ENCODE peak calls at places on chromosome X, in six cellular contexts. One of them, this sample, is unnamed.

GRCh38 chrX:9610774-9611392 is 146.0 kb downstream of the TBL1X start:
- DNase-seq in EL: peak
- DNase-seq in transverse colon: no peak
- DNase-seq in NCI-H1092 treated with DMSO at 0.1 percent for 48 hours: peak
- DNase-seq in AG09309: no peak
- DNase-seq in tibial artery: no peak
- DNase-seq in this sample: no peak

GRCh38 chrX:19829817-19830216 is 57.6 kb downstream of the SH3KBP1 start:
- DNase-seq in NCI-H1092 treated with DMSO at 0.1 percent for 48 hours: no peak
- DNase-seq in AG09309: no peak
- DNase-seq in tibial artery: no peak
- DNase-seq in EL: no peak
- DNase-seq in transverse colon: no peak
- DNase-seq in this sample: no peak

GRCh38 chrX:4315891-4316290 is 602.4 kb upstream of the PRKX start:
- DNase-seq in transverse colon: no peak
- DNase-seq in tibial artery: no peak
- DNase-seq in AG09309: no peak
- DNase-seq in NCI-H1092 treated with DMSO at 0.1 percent for 48 hours: no peak
- DNase-seq in EL: no peak
- DNase-seq in this sample: no peak

GRCh38 chrX:12802741-12803140 is 11.5 kb downstream of the PRPS2 start:
- DNase-seq in NCI-H1092 treated with DMSO at 0.1 percent for 48 hours: no peak
- DNase-seq in transverse colon: no peak
- DNase-seq in AG09309: no peak
- DNase-seq in EL: no peak
- DNase-seq in tibial artery: no peak
- DNase-seq in this sample: no peak

GRCh38 chrX:4708970-4709760 is 995.7 kb upstream of the PRKX start:
- DNase-seq in EL: no peak
- DNase-seq in NCI-H1092 treated with DMSO at 0.1 percent for 48 hours: no peak
- DNase-seq in transverse colon: no peak
- DNase-seq in tibial artery: no peak
- DNase-seq in AG09309: no peak
- DNase-seq in this sample: no peak

GRCh38 chrX:33183366-33183765 is 28.0 kb downstream of the DMD start:
- DNase-seq in transverse colon: no peak
- DNase-seq in EL: no peak
- DNase-seq in tibial artery: peak
- DNase-seq in AG09309: no peak
- DNase-seq in NCI-H1092 treated with DMSO at 0.1 percent for 48 hours: no peak
- DNase-seq in this sample: peak

GRCh38 chrX:13691845-13692334 is 3.0 kb downstream of the RAB9A start:
- DNase-seq in EL: peak
- DNase-seq in NCI-H1092 treated with DMSO at 0.1 percent for 48 hours: no peak
- DNase-seq in transverse colon: no peak
- DNase-seq in tibial artery: no peak
- DNase-seq in AG09309: no peak
- DNase-seq in this sample: no peak

GRCh38 chrX:124280294-124280902 is 52.1 kb upstream of the TEX13D start:
- DNase-seq in transverse colon: no peak
- DNase-seq in tibial artery: no peak
- DNase-seq in AG09309: no peak
- DNase-seq in EL: peak
- DNase-seq in NCI-H1092 treated with DMSO at 0.1 percent for 48 hours: no peak
- DNase-seq in this sample: no peak

GRCh38 chrX:150362599-150363481 is at the start of gene MAMLD1:
- DNase-seq in EL: peak
- DNase-seq in transverse colon: peak
- DNase-seq in NCI-H1092 treated with DMSO at 0.1 percent for 48 hours: peak
- DNase-seq in AG09309: peak
- DNase-seq in tibial artery: peak
- DNase-seq in this sample: peak

GRCh38 chrX:22760513-22761057 is 239.2 kb upstream of the DDX53 start:
- DNase-seq in AG09309: no peak
- DNase-seq in tibial artery: no peak
- DNase-seq in EL: no peak
- DNase-seq in transverse colon: no peak
- DNase-seq in NCI-H1092 treated with DMSO at 0.1 percent for 48 hours: no peak
- DNase-seq in this sample: no peak